ENCODE peak calls at places on chromosomes 4 and X, in four cellular contexts. Z, R, V and I are unnamed samples.

GRCh38 chrX:48667504-48667903 is 16.1 kb upstream of the WAS start:
- DNase-seq in Z (no peak), R (no peak), V (no peak), I (no peak)

GRCh38 chr4:96352051-96352517 is 512.2 kb downstream of the PDHA2 start:
- DNase-seq in Z (no peak), R (no peak), V (peak), I (peak)

GRCh38 chr4:5757091-5757490 is 46.1 kb downstream of the EVC start:
- DNase-seq in Z (no peak), R (no peak), V (no peak), I (no peak)

GRCh38 chr4:78610546-78611214 is 59.1 kb downstream of the ANXA3 start:
- DNase-seq in Z (no peak), R (no peak), V (no peak), I (peak)

GRCh38 chr4:55553442-55553841 is 6.7 kb upstream of the CLOCK start:
- DNase-seq in Z (no peak), R (no peak), V (no peak), I (no peak)

GRCh38 chr4:55125087-55125721 is at the start of gene KDR:
- DNase-seq in Z (no peak), R (no peak), V (no peak), I (no peak)

GRCh38 chr4:89765966-89766365 is 71.0 kb downstream of the SNCA start:
- DNase-seq in Z (no peak), R (no peak), V (no peak), I (no peak)

GRCh38 chrX:54695816-54696487 is 102.1 kb downstream of the ITIH6 start:
- DNase-seq in Z (no peak), R (no peak), V (no peak), I (peak)